ENCODE peak calls at places on chromosomes 16 and 17, in seven cellular contexts. Q is activated CD8-positive, alpha-beta memory T cell treated with anti-CD3 and anti-CD28 coated beads for 1 hour; I is stimulated activated naive CD8-positive, alpha-beta T cell treated with anti-CD3 and anti-CD28 coated beads, Interleukin-15, amount 100 ng/mL, for 72 hours; R is cardiac muscle cell; S is lung; F is GOT3; M is RWPE1. P is an unnamed sample.

GRCh38 chr16:9593440-9593839 is 502.0 kb downstream of the HAPSTR1 start:
- DNase-seq in Q (no peak), F (no peak), I (no peak), S (no peak), R (no peak), M (no peak), P (no peak)

GRCh38 chr17:38608648-38609047 is 2.9 kb upstream of the SRCIN1 start:
- DNase-seq in M (peak), S (peak), I (no peak), R (no peak), F (no peak), Q (no peak), P (no peak)

GRCh38 chr16:981695-982151 is at the start of gene SOX8:
- DNase-seq in M (no peak), S (no peak), R (peak), F (no peak), Q (no peak), I (no peak), P (peak)

GRCh38 chr17:26766743-26767142 is 527.2 kb upstream of the WSB1 start:
- DNase-seq in R (no peak), Q (no peak), F (no peak), M (no peak), S (no peak), I (no peak), P (no peak)

GRCh38 chr16:57640185-57640584 is 11.8 kb downstream of the ADGRG1 start:
- DNase-seq in M (no peak), R (no peak), Q (no peak), F (no peak), I (no peak), S (no peak), P (no peak)

GRCh38 chr16:4376126-4376819 is 4.6 kb downstream of the VASN start:
- DNase-seq in M (no peak), S (peak), F (peak), Q (no peak), R (no peak), I (no peak), P (peak)

GRCh38 chr16:59540621-59541020 is 806.5 kb upstream of the GOT2 start:
- DNase-seq in F (no peak), S (no peak), I (no peak), M (no peak), R (no peak), Q (no peak), P (no peak)

GRCh38 chr16:1425616-1426370 is 5.1 kb upstream of the PERCC1 start:
- DNase-seq in R (no peak), F (no peak), Q (no peak), S (no peak), M (no peak), I (no peak), P (no peak)

P was measured in hepatocyte.